ENCODE peak calls at places on chromosome 18, in seven cellular contexts. F is brain microvascular endothelial cell, Q is D721Med, K is prostate gland, V is colonic mucosa, O is Panc1, W is WTC11. M is an unnamed sample.

GRCh38 chr18:62741118-62741566 is 25.8 kb downstream of the PHLPP1 start:
- DNase-seq in O (no peak), V (peak), F (peak), K (peak), W (no peak), Q (no peak), M (no peak)

GRCh38 chr18:13137041-13137938 is 81.3 kb upstream of the LDLRAD4 start:
- DNase-seq in V (peak), W (peak), K (no peak), Q (no peak), F (no peak), O (no peak), M (peak)

GRCh38 chr18:63002803-63003445 is 287.6 kb downstream of the PHLPP1 start:
- DNase-seq in Q (no peak), V (no peak), O (no peak), K (no peak), W (no peak), F (no peak), M (no peak)

GRCh38 chr18:63454497-63454896 is 22.3 kb upstream of the SERPINB5 start:
- DNase-seq in K (no peak), W (no peak), F (no peak), O (no peak), Q (no peak), V (peak), M (no peak)

GRCh38 chr18:32249147-32249546 is 59.3 kb downstream of the MEP1B start:
- DNase-seq in F (no peak), V (no peak), Q (no peak), O (no peak), K (no peak), W (no peak), M (no peak)

GRCh38 chr18:62596145-62597005 is 73.5 kb downstream of the ZCCHC2 start:
- DNase-seq in Q (no peak), V (no peak), F (no peak), W (peak), K (no peak), O (no peak), M (no peak)

GRCh38 chr18:23920054-23920453 is 94.5 kb upstream of the TTC39C start:
- DNase-seq in V (no peak), K (no peak), O (no peak), Q (no peak), F (no peak), W (no peak), M (no peak)

GRCh38 chr18:11502368-11502767 is 107.0 kb upstream of the SLC35G4 start:
- DNase-seq in F (peak), K (no peak), V (no peak), O (no peak), Q (no peak), W (no peak), M (no peak)

GRCh38 chr18:23636041-23636399 is 26.7 kb downstream of the ANKRD29 start:
- DNase-seq in W (no peak), F (no peak), K (no peak), O (no peak), V (no peak), Q (no peak), M (no peak)

GRCh38 chr18:3452750-3453539 is 3.0 kb downstream of the TGIF1 start:
- DNase-seq in W (no peak), K (no peak), F (no peak), O (no peak), Q (no peak), V (peak), M (no peak)

GRCh38 chr18:46372670-46373069 is 268.5 kb downstream of the HAUS1 start:
- DNase-seq in O (no peak), V (no peak), W (no peak), F (no peak), Q (no peak), K (no peak), M (no peak)

GRCh38 chr18:46335551-46336059 is 231.4 kb downstream of the HAUS1 start:
- DNase-seq in F (no peak), K (no peak), O (no peak), V (no peak), W (peak), Q (no peak), M (no peak)

GRCh38 chr18:400466-400865 is 100.0 kb downstream of the COLEC12 start:
- DNase-seq in W (no peak), V (peak), F (no peak), Q (no peak), K (no peak), O (no peak), M (no peak)

GRCh38 chr18:62258606-62259005 is 66.5 kb upstream of the TNFRSF11A start:
- DNase-seq in O (no peak), Q (no peak), K (no peak), V (no peak), F (no peak), W (no peak), M (no peak)

GRCh38 chr18:79605481-79605880 is 74.1 kb upstream of the CTDP1 start:
- DNase-seq in Q (no peak), W (no peak), F (no peak), K (no peak), O (no peak), V (no peak), M (no peak)

GRCh38 chr18:51195602-51196115 is 1.8 kb downstream of the MEX3C start:
- DNase-seq in O (no peak), W (peak), K (peak), V (peak), Q (no peak), F (peak), M (no peak)

GRCh38 chr18:40437517-40437916 is 1517.5 kb upstream of the PIK3C3 start:
- DNase-seq in O (no peak), W (no peak), V (no peak), K (no peak), Q (no peak), F (no peak), M (no peak)

GRCh38 chr18:57767259-57768050 is 35.7 kb downstream of the ATP8B1 start:
- DNase-seq in W (no peak), V (no peak), Q (no peak), F (no peak), K (no peak), O (no peak), M (no peak)

GRCh38 chr18:41391616-41392610 is 563.1 kb upstream of the PIK3C3 start:
- DNase-seq in W (peak), K (peak), Q (no peak), F (peak), V (peak), O (peak), M (peak)

GRCh38 chr18:3692113-3692621 is 242.2 kb downstream of the TGIF1 start:
- DNase-seq in Q (no peak), F (no peak), O (no peak), W (no peak), V (no peak), K (no peak), M (no peak)

GRCh38 chr18:75377258-75377657 is 50.2 kb downstream of the SMIM21 start:
- DNase-seq in Q (no peak), V (no peak), F (no peak), K (no peak), O (no peak), W (no peak), M (no peak)

GRCh38 chr18:45197526-45197970 is 417.7 kb upstream of the SLC14A2 start:
- DNase-seq in K (no peak), W (no peak), Q (no peak), O (no peak), F (peak), V (no peak), M (peak)

GRCh38 chr18:58132595-58133191 is 88.7 kb downstream of the NEDD4L start:
- DNase-seq in V (no peak), W (no peak), O (no peak), K (no peak), F (no peak), Q (no peak), M (no peak)

GRCh38 chr18:57574866-57575265 is 11.6 kb downstream of the FECH start:
- DNase-seq in V (no peak), K (no peak), O (no peak), W (no peak), F (no peak), Q (no peak), M (no peak)

GRCh38 chr18:25832008-25832604 is 258.3 kb downstream of the SS18 start:
- DNase-seq in Q (no peak), K (no peak), V (peak), F (peak), O (peak), W (peak), M (peak)

GRCh38 chr18:58584219-58585127 is 44.4 kb downstream of the ALPK2 start:
- DNase-seq in K (no peak), O (no peak), F (no peak), W (no peak), V (no peak), Q (no peak), M (no peak)

GRCh38 chr18:78979058-78979680 is 449 bp upstream of the SALL3 start:
- DNase-seq in V (no peak), F (no peak), K (peak), O (no peak), Q (no peak), W (peak), M (no peak)

GRCh38 chr18:68916734-68917133 is 118.9 kb downstream of the CCDC102B start:
- DNase-seq in Q (no peak), F (no peak), K (no peak), W (no peak), O (peak), V (no peak), M (no peak)

GRCh38 chr18:45441110-45441842 is 174.0 kb upstream of the SLC14A2 start:
- DNase-seq in W (no peak), K (no peak), Q (no peak), V (no peak), O (no peak), F (peak), M (no peak)

GRCh38 chr18:57802166-57802868 is 798 bp downstream of the ATP8B1 start:
- DNase-seq in F (no peak), V (no peak), K (no peak), O (no peak), Q (no peak), W (peak), M (peak)

GRCh38 chr18:60446821-60447220 is 74.2 kb upstream of the MC4R start:
- DNase-seq in V (no peak), Q (no peak), F (peak), O (no peak), K (no peak), W (no peak), M (no peak)

GRCh38 chr18:12283256-12283655 is 24.8 kb upstream of the TUBB6 start:
- DNase-seq in Q (no peak), W (peak), V (no peak), K (no peak), O (no peak), F (peak), M (no peak)

GRCh38 chr18:74316257-74317180 is 880 bp downstream of the C18orf63 start:
- DNase-seq in Q (no peak), W (no peak), V (no peak), O (no peak), K (no peak), F (peak), M (no peak)

GRCh38 chr18:76494181-76494540 is 881 bp downstream of the ZNF516 start:
- DNase-seq in V (peak), Q (no peak), K (no peak), O (no peak), W (peak), F (no peak), M (no peak)

GRCh38 chr18:62732631-62733030 is 17.3 kb downstream of the PHLPP1 start:
- DNase-seq in W (no peak), F (no peak), Q (no peak), K (no peak), V (no peak), O (no peak), M (no peak)

GRCh38 chr18:52237551-52237950 is 102.4 kb upstream of the DCC start:
- DNase-seq in Q (no peak), F (no peak), W (no peak), O (no peak), K (no peak), V (no peak), M (no peak)

GRCh38 chr18:13221821-13222220 is 3.3 kb downstream of the LDLRAD4 start:
- DNase-seq in F (no peak), W (no peak), O (no peak), Q (no peak), K (peak), V (peak), M (no peak)

DNA sequence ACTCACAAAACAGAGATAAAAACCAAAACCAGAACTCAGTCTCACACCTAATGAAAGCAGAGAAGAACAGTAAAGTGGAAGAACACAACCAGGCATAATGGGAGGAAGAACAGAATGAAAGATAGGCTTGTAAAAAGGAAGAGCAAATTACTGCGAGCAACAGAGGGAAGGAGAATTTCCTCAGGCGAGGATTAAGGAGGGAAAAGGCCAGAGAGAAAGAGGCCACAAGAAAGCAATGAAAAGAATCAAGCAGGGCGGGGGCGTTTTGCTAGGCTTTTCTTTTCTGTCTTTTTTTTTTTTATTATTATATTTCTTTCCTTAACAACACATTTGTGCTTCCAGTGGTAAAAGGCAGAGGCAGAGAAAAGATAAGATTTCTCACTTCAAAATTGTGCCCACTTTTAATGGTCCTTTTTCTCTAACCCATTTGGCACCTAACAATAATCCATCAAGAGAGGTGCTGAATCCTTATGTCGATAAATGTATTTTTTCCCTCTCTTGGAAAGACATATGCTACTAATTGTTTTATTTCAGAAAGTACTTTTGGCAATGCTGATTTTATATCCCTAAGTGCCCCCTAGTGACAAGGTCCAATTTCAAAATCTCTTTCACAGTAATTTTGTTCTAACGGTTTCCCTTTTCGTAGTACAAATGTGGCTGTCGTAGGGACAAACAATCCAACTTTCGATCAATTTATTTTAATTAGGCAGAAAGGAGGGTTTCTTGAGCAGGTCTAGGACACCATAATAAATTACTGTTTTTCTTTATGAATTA is 138.7 kb upstream of the AQP4 start:
- DNase-seq in F (peak), K (no peak), W (no peak), Q (no peak), V (no peak), O (no peak), M (no peak)
- TF ChIP-seq CTCF in F (peak), K (peak), W (no peak), Q (peak), V (no peak), O (peak), M (peak)

GRCh38 chr18:56565596-56566355 is 72.6 kb downstream of the TXNL1 start:
- DNase-seq in K (no peak), F (peak), W (no peak), V (no peak), Q (no peak), O (no peak), M (no peak)

GRCh38 chr18:56565059-56565458 is 73.3 kb downstream of the TXNL1 start:
- DNase-seq in V (no peak), Q (no peak), O (no peak), W (no peak), K (no peak), F (no peak), M (no peak)

GRCh38 chr18:56562479-56562878 is 75.9 kb downstream of the TXNL1 start:
- DNase-seq in Q (no peak), V (no peak), W (no peak), O (no peak), K (no peak), F (no peak), M (no peak)

GRCh38 chr18:56560992-56561391 is 77.4 kb downstream of the TXNL1 start:
- DNase-seq in O (no peak), K (no peak), F (no peak), W (no peak), Q (no peak), V (no peak), M (no peak)

GRCh38 chr18:56563568-56563967 is 74.8 kb downstream of the TXNL1 start:
- DNase-seq in Q (no peak), V (no peak), O (no peak), K (no peak), F (no peak), W (peak), M (no peak)
- TF ChIP-seq CTCF in Q (no peak), V (no peak), O (peak), K (no peak), F (peak), W (peak), M (no peak)

GRCh38 chr18:48230459-48231113 is 178.6 kb downstream of the ZBTB7C start:
- DNase-seq in K (peak), F (peak), V (peak), Q (peak), O (no peak), W (peak), M (peak)
- TF ChIP-seq CTCF in K (peak), F (peak), V (peak), Q (no peak), O (peak), W (peak), M (peak)

GRCh38 chr18:5060543-5060942 is 136.5 kb downstream of the AKAIN1 start:
- DNase-seq in F (no peak), V (no peak), W (no peak), Q (no peak), K (no peak), O (no peak), M (no peak)

GRCh38 chr18:5061785-5062184 is 135.3 kb downstream of the AKAIN1 start:
- DNase-seq in F (no peak), Q (no peak), V (no peak), K (no peak), O (no peak), W (no peak), M (no peak)

GRCh38 chr18:5064846-5065245 is 132.2 kb downstream of the AKAIN1 start:
- DNase-seq in K (no peak), F (no peak), Q (no peak), O (no peak), W (no peak), V (no peak), M (no peak)

GRCh38 chr18:5068856-5069255 is 128.2 kb downstream of the AKAIN1 start:
- DNase-seq in O (no peak), W (no peak), Q (no peak), K (no peak), F (no peak), V (no peak), M (no peak)

GRCh38 chr18:5066380-5066977 is 130.6 kb downstream of the AKAIN1 start:
- DNase-seq in Q (no peak), F (no peak), K (no peak), V (peak), W (peak), O (no peak), M (no peak)
- TF ChIP-seq CTCF in Q (peak), F (no peak), K (no peak), V (peak), W (peak), O (peak), M (peak)